ENCODE peak calls at places on chromosomes 16 and 17, in five cellular contexts. M is A549, D is heart right ventricle, X is PC-3, S is ascending aorta. H is an unnamed sample.

GRCh38 chr16:67156146-67156844 is 3.4 kb downstream of the TRADD start:
- DNase-seq in D (no peak), X (no peak), M (no peak), S (no peak), H (no peak)

GRCh38 chr17:28963212-28963611 is 11.9 kb upstream of the PHF12 start:
- DNase-seq in M (no peak), D (no peak), X (no peak), S (no peak), H (no peak)

GRCh38 chr17:16987001-16987829 is 15.3 kb upstream of the TNFRSF13B start:
- DNase-seq in X (no peak), M (no peak), D (no peak), S (no peak), H (no peak)

GRCh38 chr17:42895185-42895555 is 5.4 kb upstream of the G6PC1 start:
- DNase-seq in M (peak; percentile 86), D (peak; percentile 42), X (peak; percentile 82), S (peak; percentile 46), H (peak; percentile 57)

GRCh38 chr17:82791532-82791931 is 39.7 kb downstream of the TBCD start:
- DNase-seq in S (no peak), X (peak; percentile 51), M (no peak), D (no peak), H (no peak)

GRCh38 chr17:51828901-51829300 is 329.6 kb downstream of the CA10 start:
- DNase-seq in X (no peak), M (no peak), S (no peak), D (no peak), H (no peak)

GRCh38 chr17:71764507-71764906 is 356.3 kb upstream of the SOX9 start:
- DNase-seq in S (no peak), M (peak; percentile 7), X (peak; percentile 53), D (no peak), H (no peak)

GRCh38 chr16:2912330-2913199 is 834 bp downstream of the FLYWCH1 start:
- DNase-seq in S (no peak), D (peak; percentile 38), X (peak; percentile 25), M (peak; percentile 28), H (no peak)

GRCh38 chr17:4544656-4545216 is 10.4 kb downstream of the MYBBP1A start:
- DNase-seq in M (no peak), X (no peak), D (no peak), S (no peak), H (no peak)

GRCh38 chr17:63703556-63704258 is 3.8 kb upstream of the LIMD2 start:
- DNase-seq in D (no peak), S (no peak), X (no peak), M (no peak), H (no peak)

GRCh38 chr16:59039066-59039465 is 304.9 kb upstream of the GOT2 start:
- DNase-seq in D (no peak), S (no peak), M (no peak), X (no peak), H (no peak)

GRCh38 chr17:33932996-33933395 is 322.1 kb upstream of the CCL2 start:
- DNase-seq in M (no peak), D (no peak), X (no peak), S (no peak), H (no peak)

GRCh38 chr17:43917348-43918025 is 10.2 kb upstream of the MPP2 start:
- DNase-seq in M (no peak), D (peak; percentile 40), X (no peak), S (no peak), H (no peak)

GRCh38 chr17:75913537-75914210 is 9.0 kb upstream of the MRPL38 start:
- DNase-seq in D (no peak), X (no peak), S (no peak), M (no peak), H (no peak)

GRCh38 chr16:61042736-61043135 is 993.5 kb downstream of the CDH8 start:
- DNase-seq in X (no peak), D (no peak), M (no peak), S (no peak), H (no peak)

GRCh38 chr17:30969989-30970680 is 704 bp upstream of the RNF135 start:
- DNase-seq in X (peak; percentile 53), D (no peak), M (peak; percentile 57), S (no peak), H (no peak)

GRCh38 chr17:48554412-48555090 is 9.6 kb upstream of the HOXB2 start:
- DNase-seq in D (no peak), M (peak; percentile 66), X (no peak), S (no peak), H (no peak)

GRCh38 chr17:69733171-69734014 is 318.9 kb downstream of the MAP2K6 start:
- DNase-seq in M (peak; percentile 8), D (peak; percentile 16), X (peak; percentile 78), S (no peak), H (no peak)

GRCh38 chr16:66508914-66509496 is 40.9 kb downstream of the TK2 start:
- DNase-seq in X (no peak), M (no peak), S (no peak), D (no peak), H (no peak)

GRCh38 chr16:12096162-12096781 is 119.7 kb downstream of the SNX29 start:
- DNase-seq in S (no peak), X (peak; percentile 33), D (no peak), M (no peak), H (no peak)

GRCh38 chr16:30570621-30571443 is 682 bp downstream of the ZNF688 start:
- DNase-seq in X (no peak), M (no peak), S (no peak), D (peak; percentile 38), H (no peak)

GRCh38 chr16:27333549-27333948 is 19.8 kb downstream of the IL4R start:
- DNase-seq in X (no peak), S (no peak), M (no peak), D (no peak), H (no peak)
- H3K4me1 ChIP-seq in X (peaks cover 2% of the 10 kb centered on the region), S (peaks cover 4% of the 10 kb centered on the region), M (no peaks in the 10 kb centered on the region), D (peaks cover 23% of the 10 kb centered on the region), H (peaks cover 11% of the 10 kb centered on the region)

GRCh38 chr16:85905110-85906095 is 6.4 kb downstream of the IRF8 start:
- DNase-seq in M (no peak), D (no peak), X (no peak), S (no peak), H (no peak)

GRCh38 chr16:85901760-85902365 is 2.9 kb downstream of the IRF8 start:
- DNase-seq in S (no peak), D (no peak), X (no peak), M (no peak), H (no peak)

GRCh38 chr16:85901110-85901509 is 2.1 kb downstream of the IRF8 start:
- DNase-seq in M (no peak), X (no peak), D (no peak), S (no peak), H (no peak)

GRCh38 chr16:85902366-85903155 is 3.6 kb downstream of the IRF8 start:
- DNase-seq in S (no peak), X (no peak), M (no peak), D (no peak), H (no peak)

GRCh38 chr16:85903576-85903975 is 4.6 kb downstream of the IRF8 start:
- DNase-seq in X (no peak), M (no peak), S (no peak), D (no peak), H (no peak)
- H3K4me3 ChIP-seq in X (no peak overlapping the region), M (no peak overlapping the region), S (no peak overlapping the region), D (no peak overlapping the region), H (no peak overlapping the region)

GRCh38 chr17:74810699-74811485 is 34.7 kb upstream of the NAT9 start:
- DNase-seq in S (no peak), D (no peak), X (no peak), M (no peak), H (no peak)
- H3K4me1 ChIP-seq in S (no peaks in the 10 kb centered on the region), D (peaks cover 7% of the 10 kb centered on the region), X (no peaks in the 10 kb centered on the region), M (no peaks in the 10 kb centered on the region), H (peaks cover 13% of the 10 kb centered on the region)

GRCh38 chr17:2723997-2724782 is 12.6 kb upstream of the CLUH start:
- DNase-seq in M (no peak), S (no peak), X (peak; percentile 46), D (peak; percentile 49), H (no peak)
- H3K4me3 ChIP-seq in M (peak overlapping the region; percentile 29), S (peak overlapping the region; percentile 57), X (no peak overlapping the region), D (peak overlapping the region; percentile 49), H (peak overlapping the region; percentile 56)

DNA sequence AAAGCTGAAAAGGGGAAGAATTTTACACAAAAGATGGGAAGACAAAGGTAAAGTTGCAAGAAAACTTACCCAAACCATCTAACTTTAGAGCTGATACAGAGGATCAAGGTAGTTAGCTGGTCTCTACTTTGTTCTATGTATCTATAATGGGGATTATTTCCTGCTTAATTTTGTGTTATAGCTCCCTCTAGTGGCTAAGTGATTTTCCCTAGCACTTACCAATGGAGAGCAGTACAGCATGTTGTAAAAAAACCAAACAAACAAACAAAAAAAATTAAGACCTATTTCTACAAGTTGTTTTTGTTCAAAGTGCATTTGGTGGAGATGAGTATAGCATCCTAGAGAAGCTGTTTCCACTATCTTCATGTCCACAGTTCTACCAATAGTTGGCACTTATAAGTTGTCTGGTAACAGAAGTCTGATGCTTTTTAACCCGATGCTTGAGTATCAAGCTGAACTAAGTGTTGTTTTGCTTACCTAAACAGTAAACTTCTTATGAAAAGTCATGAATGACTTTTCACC is 7.5 kb downstream of the SRSF1 start:
- DNase-seq in D (no peak), S (no peak), M (peak; percentile 53), X (peak; percentile 93), H (no peak)
- H3K4me1 ChIP-seq in D (peaks cover 36% of the 10 kb centered on the region), S (no peaks in the 10 kb centered on the region), M (peaks cover 68% of the 10 kb centered on the region), X (peaks cover 25% of the 10 kb centered on the region), H (peaks cover 36% of the 10 kb centered on the region)

H was measured in thoracic aorta.